ENCODE peak calls at places on chromosomes 1 and 21, in seven cellular contexts. V is IMR-90, Z is mesendoderm, C is H9, W is mesenchymal stem cell, S is H1, P is trophoblast cell. G is an unnamed sample.

GRCh38 chr1:175208773-175209492 is 16.4 kb upstream of the KIAA0040 start:
- DNase-seq in V (no peak), Z (no peak), C (no peak), W (no peak), S (no peak), P (no peak), G (no peak)

GRCh38 chr1:45306319-45306718 is 20.4 kb upstream of the HPDL start:
- DNase-seq in V (peak; percentile 60), Z (no peak), C (no peak), W (no peak), S (no peak), P (no peak), G (no peak)

GRCh38 chr1:175892686-175893085 is 149.3 kb upstream of the TNR start:
- DNase-seq in V (no peak), Z (no peak), C (no peak), W (no peak), S (no peak), P (no peak), G (no peak)

GRCh38 chr1:184027751-184028682 is 9.5 kb downstream of the COLGALT2 start:
- DNase-seq in V (no peak), Z (no peak), C (no peak), W (no peak), S (no peak), P (peak; percentile 31), G (no peak)

GRCh38 chr21:33078907-33079582 is 9.1 kb downstream of the OLIG1 start:
- DNase-seq in V (peak; percentile 84), Z (peak; percentile 49), C (no peak), W (peak; percentile 46), S (no peak), P (peak; percentile 77), G (no peak)

GRCh38 chr1:187622545-187622944 is 793.8 kb downstream of the PLA2G4A start:
- DNase-seq in V (no peak), Z (no peak), C (no peak), W (no peak), S (no peak), P (no peak), G (no peak)

GRCh38 chr1:175201061-175201508 is 8.5 kb upstream of the KIAA0040 start:
- DNase-seq in V (peak; percentile 5), Z (no peak), C (no peak), W (peak; percentile 93), S (no peak), P (no peak), G (no peak)

GRCh38 chr1:229407206-229408026 is 26.5 kb downstream of the ACTA1 start:
- DNase-seq in V (no peak), Z (peak; percentile 56), C (no peak), W (peak; percentile 7), S (no peak), P (peak; percentile 58), G (no peak)

GRCh38 chr1:192979542-192979941 is 79.6 kb downstream of the UCHL5 start:
- DNase-seq in V (no peak), Z (no peak), C (no peak), W (no peak), S (no peak), P (no peak), G (no peak)
- H2BK120ac ChIP-seq in V (no peak overlapping the region), Z (no peak overlapping the region), C (no peak overlapping the region), W (no peak overlapping the region), S (no peak overlapping the region), P (no peak overlapping the region), G (no peak overlapping the region)

GRCh38 chr1:41920658-41921057 is 1.9 kb upstream of the HIVEP3 start:
- DNase-seq in V (peak; percentile 80), Z (no peak), C (no peak), W (peak; percentile 27), S (no peak), P (no peak), G (no peak)

GRCh38 chr1:41927118-41927517 is 8.4 kb upstream of the HIVEP3 start:
- DNase-seq in V (no peak), Z (no peak), C (no peak), W (no peak), S (no peak), P (no peak), G (no peak)

GRCh38 chr1:41919764-41920397 is 1.2 kb upstream of the HIVEP3 start:
- DNase-seq in V (peak; percentile 26), Z (peak; percentile 91), C (peak; percentile 81), W (peak; percentile 39), S (no peak), P (peak; percentile 65), G (no peak)

GRCh38 chr1:41924911-41925310 is 6.2 kb upstream of the HIVEP3 start:
- DNase-seq in V (no peak), Z (no peak), C (no peak), W (no peak), S (no peak), P (no peak), G (no peak)

DNA sequence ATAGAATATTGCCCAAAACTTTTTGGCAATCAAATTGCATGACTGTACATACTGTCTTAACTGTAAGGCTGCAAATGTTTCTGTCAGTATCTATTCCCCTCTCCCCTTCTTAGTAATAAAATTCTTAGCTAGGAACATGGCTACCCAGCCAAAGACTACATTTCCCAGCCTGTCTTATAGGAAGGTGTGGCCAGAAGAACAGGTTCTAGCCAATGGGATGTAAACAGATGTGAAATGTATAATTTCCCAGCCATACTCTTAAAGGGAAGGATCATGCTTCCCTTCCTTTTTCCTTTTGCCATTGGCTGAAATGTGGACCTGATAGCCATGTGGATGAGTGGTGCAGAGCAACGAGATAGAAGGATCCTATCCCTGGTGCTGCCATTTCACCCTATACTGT is 7.0 kb upstream of the HIVEP3 start:
- DNase-seq in V (peak; percentile 13), Z (peak; percentile 27), C (no peak), W (peak; percentile 18), S (no peak), P (no peak), G (no peak)
- H2BK120ac ChIP-seq in V (no peak overlapping the region), Z (no peak overlapping the region), C (no peak overlapping the region), W (no peak overlapping the region), S (no peak overlapping the region), P (no peak overlapping the region), G (no peak overlapping the region)

DNA sequence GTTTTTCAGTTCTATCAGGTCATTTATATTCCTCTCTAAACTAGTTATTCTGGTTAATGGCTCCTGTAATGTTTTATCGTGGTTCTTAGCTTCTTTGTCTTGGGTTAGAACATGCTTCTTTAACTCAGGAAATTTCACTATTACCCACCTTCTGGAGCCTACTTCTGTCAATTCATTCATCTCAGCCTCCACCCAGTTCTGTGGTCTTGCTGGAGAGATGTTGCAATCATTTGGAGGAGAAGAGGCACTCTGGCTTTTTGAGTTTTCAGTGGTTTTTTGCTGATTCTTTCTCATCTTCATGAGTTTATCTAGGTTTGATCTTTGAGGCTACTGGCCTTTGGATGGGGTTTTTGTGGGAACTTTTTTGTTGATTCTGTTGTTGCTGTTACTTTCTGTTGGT is 213.0 kb downstream of the BRINP2 start:
- DNase-seq in V (no peak), Z (no peak), C (no peak), W (no peak), S (no peak), P (no peak), G (no peak)
- H2BK120ac ChIP-seq in V (no peak overlapping the region), Z (no peak overlapping the region), C (no peak overlapping the region), W (no peak overlapping the region), S (no peak overlapping the region), P (no peak overlapping the region), G (no peak overlapping the region)

GRCh38 chr1:56482486-56482885 is 96.9 kb downstream of the PLPP3 start:
- DNase-seq in V (no peak), Z (no peak), C (no peak), W (no peak), S (no peak), P (no peak), G (no peak)

GRCh38 chr1:56478734-56479133 is 100.6 kb downstream of the PLPP3 start:
- DNase-seq in V (no peak), Z (no peak), C (no peak), W (no peak), S (no peak), P (no peak), G (no peak)

GRCh38 chr1:56481140-56481694 is 98.1 kb downstream of the PLPP3 start:
- DNase-seq in V (no peak), Z (no peak), C (no peak), W (no peak), S (no peak), P (no peak), G (no peak)

GRCh38 chr1:56484695-56485094 is 94.7 kb downstream of the PLPP3 start:
- DNase-seq in V (no peak), Z (no peak), C (no peak), W (no peak), S (no peak), P (no peak), G (no peak)

GRCh38 chr1:56483104-56483503 is 96.3 kb downstream of the PLPP3 start:
- DNase-seq in V (no peak), Z (no peak), C (no peak), W (no peak), S (no peak), P (no peak), G (no peak)
- H2BK120ac ChIP-seq in V (no peak overlapping the region), Z (no peak overlapping the region), C (no peak overlapping the region), W (no peak overlapping the region), S (no peak overlapping the region), P (no peak overlapping the region), G (no peak overlapping the region)

DNA sequence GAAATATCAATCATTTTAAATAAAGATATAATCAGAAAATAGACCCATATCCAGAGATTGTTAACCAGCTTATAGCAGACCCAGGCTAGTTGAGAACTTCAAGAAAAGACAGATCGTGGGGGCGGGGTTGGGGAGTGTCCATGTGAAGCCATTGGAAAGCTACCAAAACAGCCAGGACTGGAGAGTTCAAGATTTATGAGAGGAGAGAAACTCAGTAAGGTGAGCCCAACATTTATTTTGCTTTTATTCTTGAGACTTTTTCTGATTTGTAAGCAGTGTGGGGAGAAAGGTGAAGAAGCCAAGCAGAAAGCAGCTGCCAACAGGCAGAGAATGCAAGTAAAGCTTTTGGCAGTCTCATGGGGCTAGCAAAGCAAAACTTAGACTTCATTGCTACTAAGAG is 179.8 kb downstream of the VPS13D start:
- DNase-seq in V (no peak), Z (no peak), C (no peak), W (no peak), S (no peak), P (no peak), G (no peak)
- H2BK120ac ChIP-seq in V (no peak overlapping the region), Z (no peak overlapping the region), C (no peak overlapping the region), W (no peak overlapping the region), S (no peak overlapping the region), P (no peak overlapping the region), G (no peak overlapping the region)

DNA sequence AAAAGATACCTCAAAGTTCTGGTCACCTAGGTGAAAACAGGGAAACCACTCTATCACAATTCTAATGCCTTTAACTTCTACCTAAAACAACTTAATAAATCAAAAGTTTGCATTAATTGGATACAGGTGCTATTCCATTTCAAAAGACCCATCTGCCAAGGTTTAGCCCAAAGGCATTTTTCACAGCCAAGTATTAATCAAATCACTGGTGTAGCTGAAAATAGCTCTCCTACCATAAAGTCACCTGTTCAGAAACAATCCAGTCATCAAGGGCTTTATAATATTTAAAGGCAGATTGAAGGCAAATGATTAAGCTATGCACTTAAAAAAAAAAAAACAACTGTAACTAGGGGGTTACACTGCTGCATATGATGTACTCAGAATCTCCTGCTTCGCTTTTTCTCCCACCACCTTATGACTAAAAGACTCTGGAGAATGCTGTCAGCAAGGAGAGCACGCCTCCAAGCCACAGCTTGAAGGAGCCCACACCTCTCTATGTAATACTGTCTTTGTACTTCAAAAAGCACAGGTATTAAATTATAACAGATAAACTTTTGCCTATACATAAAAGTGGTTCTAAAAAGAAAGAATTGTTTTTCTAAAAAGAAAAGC is 20.5 kb downstream of the KIAA0319L start:
- DNase-seq in V (no peak), Z (no peak), C (no peak), W (no peak), S (no peak), P (no peak), G (no peak)
- H2BK120ac ChIP-seq in V (no peak overlapping the region), Z (no peak overlapping the region), C (no peak overlapping the region), W (no peak overlapping the region), S (no peak overlapping the region), P (no peak overlapping the region), G (no peak overlapping the region)

GRCh38 chr1:234208351-234208750 is 164.9 kb upstream of the COA6 start:
- DNase-seq in V (no peak), Z (no peak), C (peak; percentile 4), W (no peak), S (no peak), P (no peak), G (no peak)
- H2BK120ac ChIP-seq in V (no peak overlapping the region), Z (no peak overlapping the region), C (no peak overlapping the region), W (no peak overlapping the region), S (no peak overlapping the region), P (no peak overlapping the region), G (no peak overlapping the region)

G was measured in neuronal stem cell.